ENCODE peak calls at places on chromosomes 16 and 17, in ten cellular contexts. One of them, this sample, is unnamed.
A peak's percentile ranks its signal among the peaks of the same experiment; 100 is the strongest.

GRCh38 chr17:4947411-4948165 is 742 bp downstream of the PFN1 start:
- DNase-seq in nephron progenitor cell: peak; percentile 58
- DNase-seq in IMR-90: peak; percentile 53
- DNase-seq in A549: peak; percentile 76
- DNase-seq in NCI-H69: peak; percentile 61
- DNase-seq in Calu3: peak; percentile 44
- DNase-seq in AG08395: peak; percentile 40
- DNase-seq in GM04504: no peak
- DNase-seq in RWPE1: peak; percentile 33
- DNase-seq in GF-D8: peak; percentile 28
- DNase-seq in this sample: no peak

GRCh38 chr16:16073884-16074781 is 124.7 kb downstream of the ABCC1 start:
- DNase-seq in A549: peak; percentile 75
- DNase-seq in GM04504: peak; percentile 66
- DNase-seq in Calu3: peak; percentile 90
- DNase-seq in GF-D8: peak; percentile 92
- DNase-seq in RWPE1: no peak
- DNase-seq in AG08395: peak; percentile 86
- DNase-seq in IMR-90: peak; percentile 90
- DNase-seq in nephron progenitor cell: peak; percentile 56
- DNase-seq in NCI-H69: no peak
- DNase-seq in this sample: peak; percentile 86

GRCh38 chr17:17567114-17567513 is 24.4 kb downstream of the PEMT start:
- DNase-seq in GF-D8: no peak
- DNase-seq in AG08395: no peak
- DNase-seq in Calu3: no peak
- DNase-seq in nephron progenitor cell: no peak
- DNase-seq in NCI-H69: peak; percentile 20
- DNase-seq in RWPE1: no peak
- DNase-seq in IMR-90: no peak
- DNase-seq in A549: no peak
- DNase-seq in GM04504: no peak
- DNase-seq in this sample: no peak

GRCh38 chr17:67563692-67564228 is 154.0 kb upstream of the NOL11 start:
- DNase-seq in GM04504: no peak
- DNase-seq in Calu3: no peak
- DNase-seq in NCI-H69: no peak
- DNase-seq in nephron progenitor cell: no peak
- DNase-seq in AG08395: no peak
- DNase-seq in GF-D8: no peak
- DNase-seq in A549: no peak
- DNase-seq in IMR-90: no peak
- DNase-seq in RWPE1: no peak
- DNase-seq in this sample: no peak

GRCh38 chr16:85615852-85616607 is 2.9 kb downstream of the GSE1 start:
- DNase-seq in GM04504: peak; percentile 31
- DNase-seq in nephron progenitor cell: peak; percentile 88
- DNase-seq in GF-D8: peak; percentile 91
- DNase-seq in A549: peak; percentile 79
- DNase-seq in NCI-H69: peak; percentile 73
- DNase-seq in Calu3: peak; percentile 75
- DNase-seq in IMR-90: peak; percentile 81
- DNase-seq in AG08395: peak; percentile 83
- DNase-seq in RWPE1: peak; percentile 54
- DNase-seq in this sample: no peak

GRCh38 chr17:7842380-7842949 is 8.4 kb downstream of the KDM6B start:
- DNase-seq in nephron progenitor cell: no peak
- DNase-seq in GM04504: peak; percentile 72
- DNase-seq in AG08395: peak; percentile 58
- DNase-seq in NCI-H69: peak; percentile 73
- DNase-seq in GF-D8: no peak
- DNase-seq in RWPE1: no peak
- DNase-seq in A549: peak; percentile 90
- DNase-seq in Calu3: peak; percentile 68
- DNase-seq in IMR-90: peak; percentile 97
- DNase-seq in this sample: no peak

GRCh38 chr17:9860851-9861250 is 35.1 kb downstream of the GLP2R start:
- DNase-seq in GM04504: no peak
- DNase-seq in GF-D8: peak; percentile 19
- DNase-seq in AG08395: no peak
- DNase-seq in IMR-90: no peak
- DNase-seq in nephron progenitor cell: no peak
- DNase-seq in NCI-H69: no peak
- DNase-seq in A549: no peak
- DNase-seq in Calu3: no peak
- DNase-seq in RWPE1: no peak
- DNase-seq in this sample: no peak

GRCh38 chr17:15475620-15476354 is 8.4 kb upstream of the CDRT4 start:
- DNase-seq in Calu3: no peak
- DNase-seq in GF-D8: no peak
- DNase-seq in A549: no peak
- DNase-seq in AG08395: peak; percentile 76
- DNase-seq in NCI-H69: no peak
- DNase-seq in IMR-90: peak; percentile 62
- DNase-seq in nephron progenitor cell: no peak
- DNase-seq in GM04504: no peak
- DNase-seq in RWPE1: no peak
- DNase-seq in this sample: peak; percentile 65

GRCh38 chr17:31593806-31594205 is 202.3 kb downstream of the RAB11FIP4 start:
- DNase-seq in AG08395: peak; percentile 88
- DNase-seq in GF-D8: no peak
- DNase-seq in A549: no peak
- DNase-seq in NCI-H69: peak; percentile 21
- DNase-seq in nephron progenitor cell: no peak
- DNase-seq in GM04504: peak; percentile 62
- DNase-seq in IMR-90: peak; percentile 89
- DNase-seq in RWPE1: peak; percentile 17
- DNase-seq in Calu3: no peak
- DNase-seq in this sample: peak; percentile 69

GRCh38 chr16:74601131-74601871 is 5.6 kb downstream of the GLG1 start:
- DNase-seq in AG08395: no peak
- DNase-seq in A549: no peak
- DNase-seq in Calu3: peak; percentile 30
- DNase-seq in RWPE1: peak; percentile 25
- DNase-seq in GF-D8: no peak
- DNase-seq in nephron progenitor cell: no peak
- DNase-seq in NCI-H69: peak; percentile 4
- DNase-seq in IMR-90: no peak
- DNase-seq in GM04504: no peak
- DNase-seq in this sample: no peak

GRCh38 chr17:43839670-43840101 is 6.7 kb upstream of the MPP3 start:
- DNase-seq in AG08395: no peak
- DNase-seq in A549: peak; percentile 88
- DNase-seq in IMR-90: no peak
- DNase-seq in GM04504: no peak
- DNase-seq in nephron progenitor cell: no peak
- DNase-seq in RWPE1: peak; percentile 20
- DNase-seq in GF-D8: no peak
- DNase-seq in Calu3: peak; percentile 72
- DNase-seq in NCI-H69: peak; percentile 99
- DNase-seq in this sample: no peak

GRCh38 chr17:43667506-43668438 is 6.0 kb upstream of the MEOX1 start:
- DNase-seq in nephron progenitor cell: no peak
- DNase-seq in AG08395: peak; percentile 51
- DNase-seq in IMR-90: peak; percentile 81
- DNase-seq in Calu3: peak; percentile 35
- DNase-seq in RWPE1: no peak
- DNase-seq in NCI-H69: no peak
- DNase-seq in GF-D8: no peak
- DNase-seq in GM04504: no peak
- DNase-seq in A549: no peak
- DNase-seq in this sample: peak; percentile 21

GRCh38 chr16:68019167-68019680 is 3.5 kb upstream of the DPEP2NB start:
- DNase-seq in AG08395: no peak
- DNase-seq in IMR-90: no peak
- DNase-seq in Calu3: no peak
- DNase-seq in NCI-H69: no peak
- DNase-seq in RWPE1: no peak
- DNase-seq in nephron progenitor cell: no peak
- DNase-seq in A549: no peak
- DNase-seq in GF-D8: no peak
- DNase-seq in GM04504: no peak
- DNase-seq in this sample: no peak

GRCh38 chr17:73786286-73786743 is 142.1 kb upstream of the SDK2 start:
- DNase-seq in Calu3: peak; percentile 69
- DNase-seq in NCI-H69: peak; percentile 78
- DNase-seq in A549: peak; percentile 54
- DNase-seq in GM04504: no peak
- DNase-seq in IMR-90: no peak
- DNase-seq in nephron progenitor cell: peak; percentile 62
- DNase-seq in AG08395: no peak
- DNase-seq in RWPE1: peak; percentile 71
- DNase-seq in GF-D8: no peak
- DNase-seq in this sample: no peak

GRCh38 chr17:79028496-79029326 is 4.7 kb downstream of the C1QTNF1 start:
- DNase-seq in nephron progenitor cell: no peak
- DNase-seq in NCI-H69: peak; percentile 41
- DNase-seq in GM04504: no peak
- DNase-seq in IMR-90: no peak
- DNase-seq in GF-D8: no peak
- DNase-seq in RWPE1: no peak
- DNase-seq in Calu3: no peak
- DNase-seq in AG08395: no peak
- DNase-seq in A549: no peak
- DNase-seq in this sample: no peak

GRCh38 chr17:38326996-38327792 is 16.6 kb downstream of the GPR179 start:
- DNase-seq in AG08395: no peak
- DNase-seq in IMR-90: no peak
- DNase-seq in Calu3: no peak
- DNase-seq in nephron progenitor cell: no peak
- DNase-seq in NCI-H69: no peak
- DNase-seq in A549: no peak
- DNase-seq in GF-D8: peak; percentile 61
- DNase-seq in GM04504: no peak
- DNase-seq in RWPE1: no peak
- DNase-seq in this sample: no peak

GRCh38 chr17:29215717-29216116 is 30.9 kb upstream of the CRYBA1 start:
- DNase-seq in NCI-H69: no peak
- DNase-seq in GF-D8: no peak
- DNase-seq in A549: no peak
- DNase-seq in Calu3: no peak
- DNase-seq in AG08395: no peak
- DNase-seq in nephron progenitor cell: no peak
- DNase-seq in RWPE1: no peak
- DNase-seq in GM04504: no peak
- DNase-seq in IMR-90: peak; percentile 55
- DNase-seq in this sample: no peak

GRCh38 chr16:578870-579405 is 9.2 kb downstream of the PIGQ start:
- DNase-seq in AG08395: peak; percentile 54
- DNase-seq in RWPE1: no peak
- DNase-seq in GM04504: no peak
- DNase-seq in nephron progenitor cell: peak; percentile 84
- DNase-seq in A549: peak; percentile 84
- DNase-seq in Calu3: no peak
- DNase-seq in GF-D8: peak; percentile 51
- DNase-seq in IMR-90: peak; percentile 65
- DNase-seq in NCI-H69: peak; percentile 39
- DNase-seq in this sample: no peak

GRCh38 chr17:36525113-36525512 is 9.6 kb downstream of the MYO19 start:
- DNase-seq in GF-D8: no peak
- DNase-seq in NCI-H69: no peak
- DNase-seq in A549: no peak
- DNase-seq in IMR-90: peak; percentile 65
- DNase-seq in RWPE1: no peak
- DNase-seq in AG08395: no peak
- DNase-seq in Calu3: no peak
- DNase-seq in nephron progenitor cell: no peak
- DNase-seq in GM04504: no peak
- DNase-seq in this sample: no peak

GRCh38 chr17:57519199-57519598 is 225.9 kb downstream of the CCDC182 start:
- DNase-seq in GM04504: no peak
- DNase-seq in AG08395: peak; percentile 31
- DNase-seq in A549: peak; percentile 48
- DNase-seq in NCI-H69: peak; percentile 73
- DNase-seq in IMR-90: peak; percentile 58
- DNase-seq in Calu3: no peak
- DNase-seq in nephron progenitor cell: peak; percentile 46
- DNase-seq in GF-D8: no peak
- DNase-seq in RWPE1: no peak
- DNase-seq in this sample: no peak

GRCh38 chr17:80968602-80969029 is 23.0 kb upstream of the CHMP6 start:
- DNase-seq in GM04504: peak; percentile 24
- DNase-seq in IMR-90: peak; percentile 49
- DNase-seq in GF-D8: no peak
- DNase-seq in A549: no peak
- DNase-seq in Calu3: no peak
- DNase-seq in nephron progenitor cell: no peak
- DNase-seq in RWPE1: no peak
- DNase-seq in NCI-H69: peak; percentile 94
- DNase-seq in AG08395: peak; percentile 79
- DNase-seq in this sample: no peak

GRCh38 chr17:41813039-41813680 is 356 bp downstream of the FKBP10 start:
- DNase-seq in GF-D8: no peak
- DNase-seq in Calu3: no peak
- DNase-seq in AG08395: no peak
- DNase-seq in RWPE1: no peak
- DNase-seq in nephron progenitor cell: no peak
- DNase-seq in A549: no peak
- DNase-seq in GM04504: no peak
- DNase-seq in IMR-90: no peak
- DNase-seq in NCI-H69: peak; percentile 27
- DNase-seq in this sample: no peak

GRCh38 chr16:80903616-80904015 is 99.2 kb upstream of the CDYL2 start:
- DNase-seq in A549: no peak
- DNase-seq in AG08395: no peak
- DNase-seq in GM04504: no peak
- DNase-seq in RWPE1: no peak
- DNase-seq in IMR-90: no peak
- DNase-seq in GF-D8: no peak
- DNase-seq in Calu3: no peak
- DNase-seq in NCI-H69: no peak
- DNase-seq in nephron progenitor cell: no peak
- DNase-seq in this sample: no peak

GRCh38 chr17:39722965-39723848 is 7.1 kb downstream of the MIEN1 start:
- DNase-seq in IMR-90: no peak
- DNase-seq in nephron progenitor cell: no peak
- DNase-seq in GF-D8: no peak
- DNase-seq in GM04504: no peak
- DNase-seq in Calu3: peak; percentile 75
- DNase-seq in A549: no peak
- DNase-seq in NCI-H69: no peak
- DNase-seq in AG08395: no peak
- DNase-seq in RWPE1: no peak
- DNase-seq in this sample: no peak

GRCh38 chr16:1428511-1428910 is 2.4 kb upstream of the PERCC1 start:
- DNase-seq in IMR-90: no peak
- DNase-seq in nephron progenitor cell: peak; percentile 51
- DNase-seq in A549: peak; percentile 57
- DNase-seq in GF-D8: peak; percentile 8
- DNase-seq in AG08395: peak; percentile 29
- DNase-seq in RWPE1: no peak
- DNase-seq in NCI-H69: no peak
- DNase-seq in GM04504: no peak
- DNase-seq in Calu3: peak; percentile 47
- DNase-seq in this sample: no peak

GRCh38 chr17:44002141-44002848 is 2.1 kb upstream of the NAGS start:
- DNase-seq in A549: peak; percentile 36
- DNase-seq in NCI-H69: no peak
- DNase-seq in GM04504: peak; percentile 65
- DNase-seq in GF-D8: no peak
- DNase-seq in nephron progenitor cell: no peak
- DNase-seq in RWPE1: peak; percentile 29
- DNase-seq in IMR-90: peak; percentile 87
- DNase-seq in AG08395: peak; percentile 58
- DNase-seq in Calu3: no peak
- DNase-seq in this sample: peak; percentile 56

GRCh38 chr17:64259922-64260321 is 3.1 kb downstream of the TEX2 start:
- DNase-seq in Calu3: no peak
- DNase-seq in GM04504: peak; percentile 78
- DNase-seq in GF-D8: peak; percentile 9
- DNase-seq in nephron progenitor cell: no peak
- DNase-seq in RWPE1: peak; percentile 59
- DNase-seq in A549: no peak
- DNase-seq in AG08395: peak; percentile 62
- DNase-seq in IMR-90: peak; percentile 61
- DNase-seq in NCI-H69: no peak
- DNase-seq in this sample: peak; percentile 62

GRCh38 chr17:7590743-7591142 is 849 bp upstream of the SOX15 start:
- DNase-seq in IMR-90: peak; percentile 70
- DNase-seq in AG08395: peak; percentile 67
- DNase-seq in A549: peak; percentile 44
- DNase-seq in RWPE1: peak; percentile 75
- DNase-seq in GM04504: no peak
- DNase-seq in nephron progenitor cell: no peak
- DNase-seq in NCI-H69: no peak
- DNase-seq in GF-D8: no peak
- DNase-seq in Calu3: no peak
- DNase-seq in this sample: no peak